ENCODE peak calls at places on chromosomes 12 and 14, in five cellular contexts. One of them, this sample, is unnamed.

GRCh38 chr12:131438874-131439273 is 272.0 kb upstream of the SFSWAP start:
- DNase-seq in HepG2: peak
- DNase-seq in GM12891: no peak
- DNase-seq in H1: no peak
- DNase-seq in K562: peak
- DNase-seq in this sample: no peak

GRCh38 chr14:46018846-46019420 is 632.6 kb downstream of the RPL10L start:
- DNase-seq in HepG2: no peak
- DNase-seq in GM12891: no peak
- DNase-seq in H1: no peak
- DNase-seq in K562: no peak
- DNase-seq in this sample: no peak

GRCh38 chr12:25480145-25480544 is 72.9 kb downstream of the LMNTD1 start:
- DNase-seq in HepG2: no peak
- DNase-seq in GM12891: no peak
- DNase-seq in H1: no peak
- DNase-seq in K562: no peak
- DNase-seq in this sample: no peak

GRCh38 chr12:7374423-7375144 is 69.4 kb downstream of the CD163L1 start:
- DNase-seq in HepG2: peak
- DNase-seq in GM12891: peak
- DNase-seq in H1: peak
- DNase-seq in K562: peak
- DNase-seq in this sample: peak

GRCh38 chr12:104942075-104942474 is 16.0 kb downstream of the SLC41A2 start:
- DNase-seq in HepG2: no peak
- DNase-seq in GM12891: no peak
- DNase-seq in H1: no peak
- DNase-seq in K562: no peak
- DNase-seq in this sample: no peak

GRCh38 chr14:96614528-96614927 is 112.3 kb downstream of the PAPOLA start:
- DNase-seq in HepG2: no peak
- DNase-seq in GM12891: no peak
- DNase-seq in H1: no peak
- DNase-seq in K562: no peak
- DNase-seq in this sample: no peak

GRCh38 chr12:117671734-117672133 is 297.1 kb downstream of the KSR2 start:
- DNase-seq in HepG2: peak
- DNase-seq in GM12891: peak
- DNase-seq in H1: peak
- DNase-seq in K562: peak
- DNase-seq in this sample: peak

GRCh38 chr12:77878901-77879300 is 48.2 kb downstream of the NAV3 start:
- DNase-seq in HepG2: no peak
- DNase-seq in GM12891: no peak
- DNase-seq in H1: no peak
- DNase-seq in K562: no peak
- DNase-seq in this sample: no peak

GRCh38 chr14:95523051-95523817 is 6.8 kb upstream of the SYNE3 start:
- DNase-seq in HepG2: peak
- DNase-seq in GM12891: no peak
- DNase-seq in H1: no peak
- DNase-seq in K562: peak
- DNase-seq in this sample: no peak

GRCh38 chr12:100185361-100185894 is 15.2 kb upstream of the ACTR6 start:
- DNase-seq in HepG2: no peak
- DNase-seq in GM12891: no peak
- DNase-seq in H1: no peak
- DNase-seq in K562: no peak
- DNase-seq in this sample: no peak

GRCh38 chr14:93316716-93317115 is 16.1 kb downstream of the BTBD7 start:
- DNase-seq in HepG2: no peak
- DNase-seq in GM12891: no peak
- DNase-seq in H1: no peak
- DNase-seq in K562: no peak
- DNase-seq in this sample: no peak

GRCh38 chr14:69141550-69141949 is 11.4 kb downstream of the DCAF5 start:
- DNase-seq in HepG2: no peak
- DNase-seq in GM12891: no peak
- DNase-seq in H1: no peak
- DNase-seq in K562: no peak
- DNase-seq in this sample: no peak

GRCh38 chr14:69139743-69140142 is 13.2 kb downstream of the DCAF5 start:
- DNase-seq in HepG2: no peak
- DNase-seq in GM12891: no peak
- DNase-seq in H1: no peak
- DNase-seq in K562: no peak
- DNase-seq in this sample: no peak

GRCh38 chr14:69135133-69135532 is 17.8 kb downstream of the DCAF5 start:
- DNase-seq in HepG2: no peak
- DNase-seq in GM12891: no peak
- DNase-seq in H1: no peak
- DNase-seq in K562: no peak
- DNase-seq in this sample: no peak

GRCh38 chr14:69137456-69138188 is 15.3 kb downstream of the DCAF5 start:
- DNase-seq in HepG2: no peak
- DNase-seq in GM12891: no peak
- DNase-seq in H1: no peak
- DNase-seq in K562: no peak
- DNase-seq in this sample: no peak

DNA sequence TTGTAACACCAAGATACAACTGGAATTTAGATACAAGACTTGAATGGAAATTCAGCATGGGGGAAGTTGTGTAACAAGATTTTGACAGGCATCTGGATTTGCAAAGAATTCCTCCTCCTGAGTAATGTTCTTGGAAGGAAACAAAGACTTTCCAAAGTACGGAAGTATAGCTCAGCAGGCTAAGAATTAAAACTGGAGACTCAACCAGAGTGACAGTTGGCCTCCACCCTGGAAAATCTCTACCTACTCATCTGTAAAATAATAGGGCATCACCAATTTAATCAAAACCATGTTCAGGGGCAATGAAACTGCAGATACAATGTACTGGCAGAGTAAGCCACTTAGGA is 14.8 kb downstream of the DCAF5 start:
- DNase-seq in HepG2: no peak
- DNase-seq in GM12891: no peak
- DNase-seq in H1: no peak
- DNase-seq in K562: no peak
- DNase-seq in this sample: no peak
- TF ChIP-seq TAF1 in HepG2: no peak
- TF ChIP-seq TAF1 in GM12891: no peak
- TF ChIP-seq TAF1 in H1: no peak
- TF ChIP-seq TAF1 in K562: no peak
- TF ChIP-seq TAF1 in this sample: no peak

GRCh38 chr14:35341454-35342159 is 49.4 kb downstream of the PSMA6 start:
- DNase-seq in HepG2: peak
- DNase-seq in GM12891: no peak
- DNase-seq in H1: no peak
- DNase-seq in K562: no peak
- DNase-seq in this sample: no peak
- TF ChIP-seq POLR2A in HepG2: peak
- TF ChIP-seq POLR2A in GM12891: no peak
- TF ChIP-seq POLR2A in H1: no peak
- TF ChIP-seq POLR2A in K562: no peak
- TF ChIP-seq POLR2A in this sample: no peak

GRCh38 chr14:52860910-52861309 is 69.5 kb upstream of the GNPNAT1 start:
- DNase-seq in HepG2: no peak
- DNase-seq in GM12891: no peak
- DNase-seq in H1: no peak
- DNase-seq in K562: no peak
- DNase-seq in this sample: no peak

GRCh38 chr14:52860209-52860608 is 68.8 kb upstream of the GNPNAT1 start:
- DNase-seq in HepG2: no peak
- DNase-seq in GM12891: no peak
- DNase-seq in H1: no peak
- DNase-seq in K562: no peak
- DNase-seq in this sample: no peak

GRCh38 chr14:52853522-52853854 is 62.1 kb upstream of the GNPNAT1 start:
- DNase-seq in HepG2: no peak
- DNase-seq in GM12891: no peak
- DNase-seq in H1: no peak
- DNase-seq in K562: no peak
- DNase-seq in this sample: no peak

GRCh38 chr14:52852810-52853521 is 61.6 kb upstream of the GNPNAT1 start:
- DNase-seq in HepG2: peak
- DNase-seq in GM12891: no peak
- DNase-seq in H1: no peak
- DNase-seq in K562: no peak
- DNase-seq in this sample: no peak

DNA sequence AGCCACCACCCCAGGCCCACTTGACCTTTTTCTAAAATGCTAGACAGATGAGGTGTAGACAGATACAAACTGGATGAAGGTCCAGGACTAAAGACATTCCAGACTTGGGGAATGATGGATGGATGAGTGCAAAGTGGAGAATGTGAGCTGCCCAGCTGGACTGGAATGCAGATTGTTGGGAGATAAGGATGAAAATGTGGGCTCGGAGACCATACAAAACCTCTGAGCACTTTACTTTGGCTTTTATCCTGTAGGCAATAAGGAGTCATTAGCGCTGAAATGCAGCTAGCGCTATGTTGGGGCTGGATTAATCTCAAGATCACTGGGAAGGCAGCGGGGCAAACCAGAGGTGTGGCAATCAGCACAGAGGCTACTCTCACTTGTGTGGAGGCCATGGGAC is 64.7 kb upstream of the GNPNAT1 start:
- DNase-seq in HepG2: no peak
- DNase-seq in GM12891: no peak
- DNase-seq in H1: no peak
- DNase-seq in K562: no peak
- DNase-seq in this sample: no peak
- TF ChIP-seq POLR2AphosphoS5 in HepG2: no peak
- TF ChIP-seq POLR2AphosphoS5 in GM12891: no peak
- TF ChIP-seq POLR2AphosphoS5 in H1: no peak
- TF ChIP-seq POLR2AphosphoS5 in K562: no peak
- TF ChIP-seq POLR2AphosphoS5 in this sample: no peak

GRCh38 chr12:401235-402126 is at the start of gene CCDC77:
- DNase-seq in HepG2: peak
- DNase-seq in GM12891: peak
- DNase-seq in H1: peak
- DNase-seq in K562: peak
- DNase-seq in this sample: peak
- TF ChIP-seq TAF1 in HepG2: peak
- TF ChIP-seq TAF1 in GM12891: peak
- TF ChIP-seq TAF1 in H1: peak
- TF ChIP-seq TAF1 in K562: peak
- TF ChIP-seq TAF1 in this sample: no peak

DNA sequence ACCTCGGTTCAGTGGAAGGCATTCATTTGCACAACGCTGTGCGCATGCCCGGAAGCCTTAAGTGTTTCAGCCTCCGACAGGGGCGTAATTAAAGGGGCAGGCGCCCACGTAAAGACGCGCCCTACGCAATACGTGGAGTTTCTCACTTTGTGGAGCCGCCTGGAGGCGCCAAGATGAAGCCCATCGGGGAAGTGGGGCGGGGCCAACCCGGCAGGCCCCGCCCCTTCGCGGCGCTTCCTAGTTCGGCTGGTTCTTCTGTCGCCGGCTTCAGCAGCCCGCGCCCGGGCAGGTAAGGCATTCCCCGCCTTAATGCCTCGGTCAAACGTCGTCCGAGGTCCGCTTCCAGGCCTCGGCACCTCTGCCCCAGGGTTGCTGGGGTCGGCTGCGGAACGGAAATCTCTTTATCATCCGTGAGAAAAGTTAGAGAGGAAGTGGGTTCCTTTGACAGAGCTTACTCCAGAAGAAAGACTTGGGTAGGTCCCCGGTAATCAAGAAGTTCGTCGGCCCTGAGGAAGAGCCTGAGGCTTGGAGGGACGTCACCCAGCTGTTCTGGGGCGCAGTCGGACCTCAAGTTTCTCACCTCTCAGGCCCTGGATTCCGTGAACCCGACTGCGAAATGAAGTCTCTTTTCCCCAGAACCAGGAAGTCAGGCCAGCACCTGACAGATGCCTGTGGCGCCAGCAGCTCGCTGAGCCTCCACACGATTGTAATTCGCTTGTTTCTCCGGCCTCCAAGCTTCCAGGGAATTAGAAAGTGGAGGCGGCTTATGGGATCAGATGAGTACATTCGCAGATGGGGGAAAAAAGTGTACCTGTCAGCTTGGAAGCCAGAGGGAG is at the start of the genes IRAK4 and PUS7L:
- DNase-seq in HepG2: peak
- DNase-seq in GM12891: peak
- DNase-seq in H1: no peak
- DNase-seq in K562: peak
- DNase-seq in this sample: peak
- TF ChIP-seq POLR2A in HepG2: peak
- TF ChIP-seq POLR2A in GM12891: peak
- TF ChIP-seq POLR2A in H1: peak
- TF ChIP-seq POLR2A in K562: peak
- TF ChIP-seq POLR2A in this sample: peak

GRCh38 chr12:54286042-54286931 is 5.8 kb downstream of the HNRNPA1 start:
- DNase-seq in HepG2: no peak
- DNase-seq in GM12891: no peak
- DNase-seq in H1: no peak
- DNase-seq in K562: peak
- DNase-seq in this sample: no peak
- TF ChIP-seq POLR2AphosphoS5 in HepG2: peak
- TF ChIP-seq POLR2AphosphoS5 in GM12891: peak
- TF ChIP-seq POLR2AphosphoS5 in H1: peak
- TF ChIP-seq POLR2AphosphoS5 in K562: peak
- TF ChIP-seq POLR2AphosphoS5 in this sample: peak

This sample was measured in GM12892.